ENCODE peak calls at places on chromosomes 3 and 15, in seven cellular contexts. One of them, this sample, is unnamed.
A peak's percentile ranks its signal among the peaks of the same experiment; 100 is the strongest.

GRCh38 chr3:123287962-123288302 is 86.2 kb downstream of the SEC22A start:
- DNase-seq in spleen: no peak
- DNase-seq in fibroblast of the aortic adventitia: no peak
- DNase-seq in body of pancreas: no peak
- DNase-seq in lower leg skin: peak; percentile 56
- DNase-seq in RWPE1: no peak
- DNase-seq in fibroblast of mammary gland: no peak
- DNase-seq in this sample: no peak

GRCh38 chr3:47865192-47865591 is 62.3 kb downstream of the DHX30 start:
- DNase-seq in lower leg skin: no peak
- DNase-seq in spleen: no peak
- DNase-seq in RWPE1: no peak
- DNase-seq in fibroblast of the aortic adventitia: no peak
- DNase-seq in fibroblast of mammary gland: no peak
- DNase-seq in body of pancreas: no peak
- DNase-seq in this sample: no peak

GRCh38 chr3:156317457-156317856 is 197.1 kb downstream of the KCNAB1 start:
- DNase-seq in lower leg skin: no peak
- DNase-seq in spleen: no peak
- DNase-seq in fibroblast of the aortic adventitia: peak; percentile 70
- DNase-seq in RWPE1: peak; percentile 80
- DNase-seq in fibroblast of mammary gland: peak; percentile 80
- DNase-seq in body of pancreas: no peak
- DNase-seq in this sample: no peak

GRCh38 chr15:98904466-98905048 is 103.0 kb downstream of the PGPEP1L start:
- DNase-seq in fibroblast of mammary gland: peak; percentile 80
- DNase-seq in spleen: no peak
- DNase-seq in lower leg skin: no peak
- DNase-seq in body of pancreas: no peak
- DNase-seq in RWPE1: peak; percentile 58
- DNase-seq in fibroblast of the aortic adventitia: peak; percentile 65
- DNase-seq in this sample: no peak

GRCh38 chr3:39286771-39287170 is 6.9 kb upstream of the CX3CR1 start:
- DNase-seq in RWPE1: no peak
- DNase-seq in fibroblast of the aortic adventitia: no peak
- DNase-seq in lower leg skin: no peak
- DNase-seq in spleen: no peak
- DNase-seq in fibroblast of mammary gland: no peak
- DNase-seq in body of pancreas: no peak
- DNase-seq in this sample: no peak

GRCh38 chr3:106255870-106256248 is 387.0 kb upstream of the CBLB start:
- DNase-seq in fibroblast of the aortic adventitia: no peak
- DNase-seq in RWPE1: no peak
- DNase-seq in fibroblast of mammary gland: no peak
- DNase-seq in lower leg skin: no peak
- DNase-seq in spleen: peak; percentile 90
- DNase-seq in body of pancreas: no peak
- DNase-seq in this sample: no peak

GRCh38 chr3:117117188-117117936 is 407.8 kb downstream of the TUSC7 start:
- DNase-seq in fibroblast of mammary gland: no peak
- DNase-seq in lower leg skin: no peak
- DNase-seq in fibroblast of the aortic adventitia: no peak
- DNase-seq in RWPE1: no peak
- DNase-seq in body of pancreas: no peak
- DNase-seq in spleen: no peak
- DNase-seq in this sample: no peak

GRCh38 chr3:72230774-72231379 is 445.9 kb upstream of the PROK2 start:
- DNase-seq in lower leg skin: no peak
- DNase-seq in fibroblast of the aortic adventitia: peak; percentile 51
- DNase-seq in RWPE1: no peak
- DNase-seq in body of pancreas: no peak
- DNase-seq in spleen: no peak
- DNase-seq in fibroblast of mammary gland: peak; percentile 55
- DNase-seq in this sample: no peak

GRCh38 chr15:92869977-92870644 is 30.0 kb upstream of the CHD2 start:
- DNase-seq in body of pancreas: no peak
- DNase-seq in RWPE1: no peak
- DNase-seq in spleen: no peak
- DNase-seq in fibroblast of mammary gland: no peak
- DNase-seq in fibroblast of the aortic adventitia: peak; percentile 26
- DNase-seq in lower leg skin: no peak
- DNase-seq in this sample: no peak

GRCh38 chr3:185825639-185826481 is 1.0 kb upstream of the IGF2BP2 start:
- DNase-seq in body of pancreas: peak; percentile 47
- DNase-seq in fibroblast of mammary gland: peak; percentile 37
- DNase-seq in fibroblast of the aortic adventitia: peak; percentile 48
- DNase-seq in lower leg skin: no peak
- DNase-seq in spleen: peak; percentile 82
- DNase-seq in RWPE1: peak; percentile 59
- DNase-seq in this sample: no peak

GRCh38 chr3:167840247-167840646 is 104.7 kb downstream of the SERPINI1 start:
- DNase-seq in lower leg skin: no peak
- DNase-seq in body of pancreas: no peak
- DNase-seq in RWPE1: no peak
- DNase-seq in fibroblast of the aortic adventitia: no peak
- DNase-seq in fibroblast of mammary gland: no peak
- DNase-seq in spleen: no peak
- DNase-seq in this sample: no peak

GRCh38 chr15:35624881-35625280 is 78.9 kb upstream of the DPH6 start:
- DNase-seq in body of pancreas: no peak
- DNase-seq in fibroblast of the aortic adventitia: peak; percentile 94
- DNase-seq in fibroblast of mammary gland: peak; percentile 93
- DNase-seq in RWPE1: no peak
- DNase-seq in spleen: no peak
- DNase-seq in lower leg skin: no peak
- DNase-seq in this sample: peak; percentile 36

GRCh38 chr15:84979651-84980050 is 2.0 kb upstream of the PDE8A start:
- DNase-seq in fibroblast of mammary gland: no peak
- DNase-seq in fibroblast of the aortic adventitia: no peak
- DNase-seq in lower leg skin: no peak
- DNase-seq in RWPE1: no peak
- DNase-seq in body of pancreas: peak; percentile 40
- DNase-seq in spleen: peak; percentile 88
- DNase-seq in this sample: no peak

GRCh38 chr3:138916824-138917223 is 30.1 kb downstream of the FOXL2 start:
- DNase-seq in body of pancreas: peak; percentile 80
- DNase-seq in lower leg skin: no peak
- DNase-seq in spleen: no peak
- DNase-seq in RWPE1: peak; percentile 48
- DNase-seq in fibroblast of the aortic adventitia: no peak
- DNase-seq in fibroblast of mammary gland: no peak
- DNase-seq in this sample: no peak
- TF ChIP-seq CTCF in body of pancreas: no peak
- TF ChIP-seq CTCF in lower leg skin: no peak
- TF ChIP-seq CTCF in spleen: no peak
- TF ChIP-seq CTCF in RWPE1: no peak
- TF ChIP-seq CTCF in fibroblast of the aortic adventitia: no peak
- TF ChIP-seq CTCF in fibroblast of mammary gland: no peak
- TF ChIP-seq CTCF in this sample: no peak

GRCh38 chr3:27141668-27142067 is 227.5 kb downstream of the NEK10 start:
- DNase-seq in fibroblast of the aortic adventitia: no peak
- DNase-seq in spleen: no peak
- DNase-seq in lower leg skin: no peak
- DNase-seq in RWPE1: no peak
- DNase-seq in fibroblast of mammary gland: peak; percentile 17
- DNase-seq in body of pancreas: no peak
- DNase-seq in this sample: no peak
- TF ChIP-seq CTCF in fibroblast of the aortic adventitia: no peak
- TF ChIP-seq CTCF in spleen: no peak
- TF ChIP-seq CTCF in lower leg skin: no peak
- TF ChIP-seq CTCF in RWPE1: no peak
- TF ChIP-seq CTCF in fibroblast of mammary gland: peak; percentile 34
- TF ChIP-seq CTCF in body of pancreas: no peak
- TF ChIP-seq CTCF in this sample: no peak

GRCh38 chr15:101181349-101181748 is 70.5 kb downstream of the CHSY1 start:
- DNase-seq in fibroblast of mammary gland: no peak
- DNase-seq in fibroblast of the aortic adventitia: no peak
- DNase-seq in RWPE1: no peak
- DNase-seq in lower leg skin: no peak
- DNase-seq in body of pancreas: no peak
- DNase-seq in spleen: no peak
- DNase-seq in this sample: no peak
- TF ChIP-seq CTCF in fibroblast of mammary gland: no peak
- TF ChIP-seq CTCF in fibroblast of the aortic adventitia: peak; percentile 3
- TF ChIP-seq CTCF in RWPE1: no peak
- TF ChIP-seq CTCF in lower leg skin: no peak
- TF ChIP-seq CTCF in body of pancreas: no peak
- TF ChIP-seq CTCF in spleen: no peak
- TF ChIP-seq CTCF in this sample: no peak

GRCh38 chr3:182248349-182248880 is 536.7 kb downstream of the SOX2 start:
- DNase-seq in lower leg skin: no peak
- DNase-seq in fibroblast of mammary gland: no peak
- DNase-seq in spleen: no peak
- DNase-seq in RWPE1: no peak
- DNase-seq in body of pancreas: no peak
- DNase-seq in fibroblast of the aortic adventitia: no peak
- DNase-seq in this sample: no peak
- TF ChIP-seq CTCF in lower leg skin: no peak
- TF ChIP-seq CTCF in fibroblast of mammary gland: no peak
- TF ChIP-seq CTCF in spleen: no peak
- TF ChIP-seq CTCF in RWPE1: no peak
- TF ChIP-seq CTCF in body of pancreas: no peak
- TF ChIP-seq CTCF in fibroblast of the aortic adventitia: no peak
- TF ChIP-seq CTCF in this sample: no peak

GRCh38 chr3:44712455-44713075 is at the start of gene ZNF502:
- DNase-seq in fibroblast of mammary gland: peak; percentile 89
- DNase-seq in RWPE1: peak; percentile 61
- DNase-seq in body of pancreas: peak; percentile 87
- DNase-seq in lower leg skin: peak; percentile 96
- DNase-seq in spleen: peak; percentile 89
- DNase-seq in fibroblast of the aortic adventitia: peak; percentile 90
- DNase-seq in this sample: peak; percentile 64
- TF ChIP-seq CTCF in fibroblast of mammary gland: peak; percentile 25
- TF ChIP-seq CTCF in RWPE1: peak; percentile 19
- TF ChIP-seq CTCF in body of pancreas: peak; percentile 27
- TF ChIP-seq CTCF in lower leg skin: no peak
- TF ChIP-seq CTCF in spleen: no peak
- TF ChIP-seq CTCF in fibroblast of the aortic adventitia: peak; percentile 43
- TF ChIP-seq CTCF in this sample: no peak

GRCh38 chr3:58422756-58423324 is 10.8 kb downstream of the PDHB start:
- DNase-seq in RWPE1: no peak
- DNase-seq in body of pancreas: no peak
- DNase-seq in fibroblast of the aortic adventitia: peak; percentile 36
- DNase-seq in fibroblast of mammary gland: peak; percentile 38
- DNase-seq in lower leg skin: no peak
- DNase-seq in spleen: no peak
- DNase-seq in this sample: no peak
- TF ChIP-seq CTCF in RWPE1: no peak
- TF ChIP-seq CTCF in body of pancreas: no peak
- TF ChIP-seq CTCF in fibroblast of the aortic adventitia: peak; percentile 29
- TF ChIP-seq CTCF in fibroblast of mammary gland: peak; percentile 40
- TF ChIP-seq CTCF in lower leg skin: no peak
- TF ChIP-seq CTCF in spleen: no peak
- TF ChIP-seq CTCF in this sample: no peak

GRCh38 chr3:139529624-139530023 is 9.9 kb downstream of the RBP1 start:
- DNase-seq in fibroblast of mammary gland: no peak
- DNase-seq in fibroblast of the aortic adventitia: no peak
- DNase-seq in spleen: no peak
- DNase-seq in body of pancreas: peak; percentile 3
- DNase-seq in RWPE1: no peak
- DNase-seq in lower leg skin: no peak
- DNase-seq in this sample: no peak
- TF ChIP-seq CTCF in fibroblast of mammary gland: no peak
- TF ChIP-seq CTCF in fibroblast of the aortic adventitia: no peak
- TF ChIP-seq CTCF in spleen: no peak
- TF ChIP-seq CTCF in body of pancreas: no peak
- TF ChIP-seq CTCF in RWPE1: no peak
- TF ChIP-seq CTCF in lower leg skin: no peak
- TF ChIP-seq CTCF in this sample: no peak

GRCh38 chr3:148962513-148962912 is 28.8 kb upstream of the GYG1 start:
- DNase-seq in spleen: no peak
- DNase-seq in fibroblast of mammary gland: peak; percentile 86
- DNase-seq in fibroblast of the aortic adventitia: peak; percentile 86
- DNase-seq in lower leg skin: no peak
- DNase-seq in RWPE1: peak; percentile 30
- DNase-seq in body of pancreas: no peak
- DNase-seq in this sample: no peak
- TF ChIP-seq CTCF in spleen: no peak
- TF ChIP-seq CTCF in fibroblast of mammary gland: peak; percentile 25
- TF ChIP-seq CTCF in fibroblast of the aortic adventitia: peak; percentile 32
- TF ChIP-seq CTCF in lower leg skin: no peak
- TF ChIP-seq CTCF in RWPE1: no peak
- TF ChIP-seq CTCF in body of pancreas: no peak
- TF ChIP-seq CTCF in this sample: no peak

GRCh38 chr3:127371846-127372245 is 84.0 kb upstream of the PRR20G start:
- DNase-seq in body of pancreas: no peak
- DNase-seq in lower leg skin: peak; percentile 63
- DNase-seq in fibroblast of the aortic adventitia: no peak
- DNase-seq in fibroblast of mammary gland: no peak
- DNase-seq in spleen: peak; percentile 37
- DNase-seq in RWPE1: no peak
- DNase-seq in this sample: no peak

GRCh38 chr3:127374626-127375010 is 86.8 kb upstream of the PRR20G start:
- DNase-seq in fibroblast of the aortic adventitia: no peak
- DNase-seq in body of pancreas: no peak
- DNase-seq in lower leg skin: peak; percentile 62
- DNase-seq in RWPE1: no peak
- DNase-seq in fibroblast of mammary gland: no peak
- DNase-seq in spleen: no peak
- DNase-seq in this sample: no peak

GRCh38 chr3:127375151-127375937 is 87.5 kb upstream of the PRR20G start:
- DNase-seq in fibroblast of mammary gland: no peak
- DNase-seq in spleen: peak; percentile 65
- DNase-seq in fibroblast of the aortic adventitia: no peak
- DNase-seq in lower leg skin: peak; percentile 65
- DNase-seq in RWPE1: no peak
- DNase-seq in body of pancreas: no peak
- DNase-seq in this sample: no peak

GRCh38 chr3:127371338-127371737 is 83.5 kb upstream of the PRR20G start:
- DNase-seq in fibroblast of the aortic adventitia: no peak
- DNase-seq in spleen: no peak
- DNase-seq in RWPE1: no peak
- DNase-seq in body of pancreas: no peak
- DNase-seq in fibroblast of mammary gland: no peak
- DNase-seq in lower leg skin: peak; percentile 39
- DNase-seq in this sample: no peak

DNA sequence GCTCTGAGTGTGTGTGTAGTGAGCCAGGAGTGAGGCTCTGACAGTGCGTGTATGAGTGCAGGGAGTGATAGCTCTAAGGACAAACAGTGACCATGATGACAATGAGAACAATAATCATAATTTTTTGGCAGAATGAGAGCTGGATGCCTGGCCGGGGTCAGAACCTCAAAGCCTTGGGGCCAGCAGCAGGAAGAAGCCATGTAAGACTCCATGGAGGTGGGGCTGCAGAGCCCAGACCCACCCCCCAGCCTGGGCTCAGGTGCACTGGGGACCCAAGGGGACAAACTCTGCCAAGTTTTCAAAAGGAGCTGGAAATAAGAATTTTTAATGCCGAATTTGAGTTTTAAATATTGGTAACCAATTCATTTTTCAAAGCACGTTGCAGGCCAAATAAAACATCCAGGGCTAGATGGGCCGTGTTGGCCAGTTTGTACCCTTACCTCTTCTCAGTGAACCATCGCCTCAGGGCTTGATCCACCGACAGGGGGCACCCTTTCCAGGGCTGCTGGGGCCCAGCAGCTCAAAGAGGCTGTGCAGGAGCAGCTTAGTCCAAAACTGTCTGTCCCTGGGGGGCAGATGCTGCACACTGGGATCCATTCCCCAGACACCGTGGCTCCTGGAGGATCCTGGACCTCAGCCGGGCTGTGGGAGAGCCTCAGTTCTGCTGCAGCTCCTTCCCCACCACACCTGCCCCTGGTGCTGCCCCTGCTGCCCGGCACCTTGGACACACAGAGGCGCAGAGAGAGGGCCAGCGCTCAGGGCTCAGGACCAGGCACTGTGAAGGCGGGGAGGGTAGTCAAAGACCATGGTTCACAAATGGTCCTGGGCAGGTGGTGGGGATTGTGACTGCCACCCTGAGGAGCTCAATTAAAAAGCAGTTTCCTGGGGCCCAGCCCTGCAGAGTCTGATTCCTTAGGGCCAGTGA is 86.1 kb upstream of the PRR20G start:
- DNase-seq in lower leg skin: peak; percentile 56
- DNase-seq in RWPE1: no peak
- DNase-seq in fibroblast of mammary gland: peak; percentile 5
- DNase-seq in fibroblast of the aortic adventitia: peak; percentile 1
- DNase-seq in body of pancreas: no peak
- DNase-seq in spleen: peak; percentile 54
- DNase-seq in this sample: no peak
- TF ChIP-seq CTCF in lower leg skin: no peak
- TF ChIP-seq CTCF in RWPE1: no peak
- TF ChIP-seq CTCF in fibroblast of mammary gland: peak; percentile 52
- TF ChIP-seq CTCF in fibroblast of the aortic adventitia: peak; percentile 45
- TF ChIP-seq CTCF in body of pancreas: peak; percentile 5
- TF ChIP-seq CTCF in spleen: no peak
- TF ChIP-seq CTCF in this sample: no peak